ENCODE peak calls at places on chromosomes 5 and 9, in nine cellular contexts. Y is glutamatergic neuron; W is neural crest cell; Q is neural progenitor cell; B is cerebellum; F is AG08396; A is activated T-cell treated with anti-CD3 and anti-CD28 coated beads for 4 hours; V is CD4-positive, CD25-positive, alpha-beta regulatory T cell; E is fibroblast of the aortic adventitia. R is an unnamed sample.
A peak's percentile ranks its signal among the peaks of the same experiment; 100 is the strongest.

GRCh38 chr5:36569456-36569855 is 37.0 kb upstream of the SLC1A3 start:
- DNase-seq in Y (no peak), W (no peak), Q (no peak), B (no peak), F (no peak), A (no peak), V (no peak), E (peak; percentile 70), R (peak; percentile 40)

GRCh38 chr5:179768326-179769085 is 25.3 kb upstream of the LTC4S start:
- DNase-seq in Y (no peak), W (no peak), Q (peak; percentile 37), B (no peak), F (no peak), A (no peak), V (no peak), E (no peak), R (no peak)

GRCh38 chr9:70406446-70406862 is 8.0 kb downstream of the KLF9 start:
- DNase-seq in Y (no peak), W (no peak), Q (peak; percentile 51), B (no peak), F (no peak), A (no peak), V (peak; percentile 31), E (peak; percentile 72), R (no peak)

GRCh38 chr9:116300360-116300759 is 146.8 kb downstream of the PAPPA start:
- DNase-seq in Y (no peak), W (no peak), Q (no peak), B (no peak), F (no peak), A (no peak), V (no peak), E (no peak), R (no peak)

GRCh38 chr5:29379619-29380018 is 1813.9 kb upstream of the CDH6 start:
- DNase-seq in Y (no peak), W (no peak), Q (no peak), B (no peak), F (no peak), A (no peak), V (no peak), E (no peak), R (no peak)

GRCh38 chr9:15982182-15982581 is 429.3 kb downstream of the CCDC171 start:
- DNase-seq in Y (no peak), W (no peak), Q (no peak), B (no peak), F (no peak), A (no peak), V (no peak), E (no peak), R (no peak)

GRCh38 chr5:157265714-157266285 is at the start of gene CYFIP2:
- DNase-seq in Y (peak; percentile 87), W (peak; percentile 55), Q (peak; percentile 90), B (peak; percentile 88), F (peak; percentile 88), A (peak; percentile 71), V (peak; percentile 91), E (no peak), R (no peak)

GRCh38 chr5:143063175-143063970 is 293.2 kb downstream of the ARHGAP26 start:
- DNase-seq in Y (no peak), W (no peak), Q (no peak), B (no peak), F (no peak), A (no peak), V (no peak), E (peak; percentile 73), R (no peak)

GRCh38 chr5:130605200-130605599 is 559.9 kb downstream of the HINT1 start:
- DNase-seq in Y (no peak), W (no peak), Q (peak; percentile 71), B (no peak), F (no peak), A (no peak), V (no peak), E (no peak), R (no peak)

GRCh38 chr5:118882666-118883065 is 105.7 kb downstream of the DTWD2 start:
- DNase-seq in Y (no peak), W (no peak), Q (peak; percentile 15), B (no peak), F (no peak), A (no peak), V (no peak), E (no peak), R (no peak)

R was measured in brain pericyte.